ENCODE peak calls at places on chromosome 6, in seven cellular contexts. G, T, R, K, V, E and B are unnamed samples.

GRCh38 chr6:170253226-170253909 is 37.5 kb downstream of the DLL1 start:
- DNase-seq in G (no peak), T (no peak), R (no peak), K (no peak), V (no peak), E (no peak), B (no peak)

GRCh38 chr6:149140137-149140909 is 177.2 kb upstream of the TAB2 start:
- DNase-seq in G (no peak), T (no peak), R (peak), K (no peak), V (no peak), E (peak), B (no peak)

GRCh38 chr6:153210083-153210482 is 79.0 kb upstream of the RGS17 start:
- DNase-seq in G (no peak), T (no peak), R (no peak), K (peak), V (no peak), E (no peak), B (peak)

GRCh38 chr6:121436966-121437756 is 1.7 kb downstream of the GJA1 start:
- DNase-seq in G (peak), T (peak), R (peak), K (peak), V (peak), E (no peak), B (peak)

GRCh38 chr6:292506-293184 is 358 bp downstream of the DUSP22 start:
- DNase-seq in G (no peak), T (no peak), R (peak), K (peak), V (peak), E (peak), B (peak)

GRCh38 chr6:81761197-81761596 is 8.7 kb upstream of the TENT5A start:
- DNase-seq in G (no peak), T (no peak), R (no peak), K (peak), V (no peak), E (no peak), B (peak)

GRCh38 chr6:134936927-134937326 is 13.0 kb downstream of the ALDH8A1 start:
- DNase-seq in G (no peak), T (no peak), R (no peak), K (peak), V (no peak), E (no peak), B (no peak)

GRCh38 chr6:166621114-166621540 is 5.9 kb downstream of the RPS6KA2 start:
- DNase-seq in G (no peak), T (no peak), R (no peak), K (no peak), V (no peak), E (no peak), B (no peak)

GRCh38 chr6:52077961-52078613 is 9.3 kb downstream of the PKHD1 start:
- DNase-seq in G (no peak), T (no peak), R (no peak), K (no peak), V (no peak), E (no peak), B (peak)

GRCh38 chr6:144372116-144372515 is 87.0 kb downstream of the UTRN start:
- DNase-seq in G (no peak), T (no peak), R (no peak), K (no peak), V (no peak), E (no peak), B (no peak)

GRCh38 chr6:125945378-125946141 is 11.0 kb upstream of the HINT3 start:
- DNase-seq in G (no peak), T (no peak), R (no peak), K (peak), V (no peak), E (no peak), B (peak)

GRCh38 chr6:157885876-157886275 is 62.8 kb downstream of the SNX9 start:
- DNase-seq in G (no peak), T (no peak), R (peak), K (no peak), V (no peak), E (no peak), B (no peak)

GRCh38 chr6:137926207-137926731 is 59.2 kb downstream of the TNFAIP3 start:
- DNase-seq in G (no peak), T (no peak), R (peak), K (peak), V (no peak), E (no peak), B (no peak)

GRCh38 chr6:166346995-166347394 is 4.7 kb upstream of the SFT2D1 start:
- DNase-seq in G (no peak), T (no peak), R (no peak), K (no peak), V (no peak), E (no peak), B (no peak)

GRCh38 chr6:33905081-33905609 is 101.3 kb upstream of the MLN start:
- DNase-seq in G (no peak), T (no peak), R (peak), K (no peak), V (no peak), E (peak), B (no peak)

GRCh38 chr6:108526739-108527174 is 34.0 kb upstream of the FOXO3 start:
- DNase-seq in G (no peak), T (peak), R (no peak), K (peak), V (no peak), E (no peak), B (peak)

GRCh38 chr6:96657344-96657743 is 94.4 kb downstream of the FHL5 start:
- DNase-seq in G (no peak), T (no peak), R (no peak), K (no peak), V (no peak), E (no peak), B (no peak)

GRCh38 chr6:37314803-37315515 is 38.8 kb upstream of the RNF8 start:
- DNase-seq in G (peak), T (peak), R (peak), K (peak), V (no peak), E (no peak), B (peak)

GRCh38 chr6:105515054-105515453 is 112.2 kb upstream of the PREP start:
- DNase-seq in G (no peak), T (no peak), R (no peak), K (no peak), V (no peak), E (no peak), B (no peak)

GRCh38 chr6:114304304-114304887 is 38.4 kb downstream of the HS3ST5 start:
- DNase-seq in G (peak), T (no peak), R (no peak), K (peak), V (no peak), E (no peak), B (peak)

GRCh38 chr6:82249381-82250253 is 2.1 kb upstream of the IBTK start:
- DNase-seq in G (no peak), T (no peak), R (no peak), K (peak), V (no peak), E (no peak), B (no peak)

GRCh38 chr6:5569491-5569890 is 308.2 kb downstream of the FARS2 start:
- DNase-seq in G (no peak), T (no peak), R (no peak), K (peak), V (no peak), E (no peak), B (no peak)

GRCh38 chr6:111129003-111129402 is 41.7 kb downstream of the SLC16A10 start:
- DNase-seq in G (no peak), T (no peak), R (no peak), K (peak), V (no peak), E (no peak), B (peak)

GRCh38 chr6:133894795-133895401 is 6.0 kb downstream of the TCF21 start:
- DNase-seq in G (no peak), T (no peak), R (no peak), K (peak), V (no peak), E (no peak), B (no peak)

GRCh38 chr6:67812125-67812524 is 823.0 kb upstream of the ADGRB3 start:
- DNase-seq in G (no peak), T (no peak), R (no peak), K (no peak), V (no peak), E (no peak), B (no peak)

GRCh38 chr6:144619983-144620382 is 334.8 kb downstream of the UTRN start:
- DNase-seq in G (no peak), T (no peak), R (no peak), K (no peak), V (no peak), E (no peak), B (no peak)

GRCh38 chr6:102619585-102619984 is 1226.1 kb downstream of the GRIK2 start:
- DNase-seq in G (peak), T (peak), R (no peak), K (peak), V (no peak), E (no peak), B (peak)

GRCh38 chr6:95578106-95578410 is 723 bp downstream of the MANEA start:
- DNase-seq in G (no peak), T (no peak), R (no peak), K (no peak), V (no peak), E (no peak), B (no peak)